ENCODE peak calls at places on chromosome 1, in ten cellular contexts. L is brain pericyte; D is GM23248; E is activated CD4-positive, alpha-beta T cell treated with anti-CD3 and anti-CD28 coated beads, Interleukin-2, amount 50 U/mL, for 48 hours; F is heart right ventricle; W is activated CD8-positive, alpha-beta T cell treated with anti-CD3 and anti-CD28 coated beads, Interleukin-2, amount 10 ng/mL, durations not matched to agents 7 days and 5 days; A is stimulated activated CD8-positive, alpha-beta memory T cell treated with anti-CD3 and anti-CD28 coated beads, Interleukin-4, amount 100 ng/mL, for 4 hours; I is neuronal stem cell; M is NCI-H1417; Q is activated T-helper 2 cell treated with anti-CD3 and anti-CD28 coated beads, Interferon-gamma antibody, Interleukin-2, Interleukin-4, amounts not matched to agents 10 μg/mL and 5 μg/mL and 100 μg/mL, durations not matched to agents 14 hours and 24 hours and 36 hours. R is an unnamed sample.

GRCh38 chr1:25958475-25958874 is 39.4 kb downstream of the PAFAH2 start:
- DNase-seq in L (no peak), D (peak; percentile 93), E (no peak), F (no peak), W (no peak), A (no peak), I (no peak), M (no peak), Q (no peak), R (no peak)

GRCh38 chr1:15167386-15167785 is 13.8 kb downstream of the TMEM51 start:
- DNase-seq in L (no peak), D (no peak), E (no peak), F (no peak), W (no peak), A (no peak), I (no peak), M (no peak), Q (no peak), R (no peak)

GRCh38 chr1:54153548-54154439 is 994 bp upstream of the CDCP2 start:
- DNase-seq in L (no peak), D (peak; percentile 89), E (no peak), F (peak; percentile 31), W (no peak), A (no peak), I (no peak), M (no peak), Q (no peak), R (no peak)

GRCh38 chr1:207993477-207994445 is 82.8 kb upstream of the CD34 start:
- DNase-seq in L (no peak), D (peak; percentile 40), E (no peak), F (no peak), W (no peak), A (no peak), I (peak; percentile 23), M (no peak), Q (no peak), R (no peak)

GRCh38 chr1:117534995-117535467 is 70.8 kb upstream of the TENT5C start:
- DNase-seq in L (peak; percentile 12), D (peak; percentile 87), E (peak; percentile 38), F (no peak), W (peak; percentile 47), A (no peak), I (peak; percentile 53), M (peak; percentile 72), Q (peak; percentile 25), R (peak; percentile 46)

GRCh38 chr1:43274125-43274803 is 4.5 kb downstream of the TMEM125 start:
- DNase-seq in L (no peak), D (peak; percentile 54), E (peak; percentile 40), F (no peak), W (peak; percentile 75), A (no peak), I (no peak), M (peak; percentile 35), Q (peak; percentile 39), R (no peak)

GRCh38 chr1:76278711-76279386 is 204.3 kb downstream of the ST6GALNAC3 start:
- DNase-seq in L (no peak), D (no peak), E (no peak), F (no peak), W (no peak), A (no peak), I (no peak), M (no peak), Q (no peak), R (no peak)

GRCh38 chr1:154803203-154803920 is 66.7 kb downstream of the KCNN3 start:
- DNase-seq in L (no peak), D (no peak), E (no peak), F (no peak), W (no peak), A (no peak), I (no peak), M (peak; percentile 58), Q (no peak), R (no peak)

GRCh38 chr1:86504130-86504479 is 35.4 kb downstream of the CLCA1 start:
- DNase-seq in L (no peak), D (no peak), E (no peak), F (no peak), W (no peak), A (no peak), I (no peak), M (no peak), Q (no peak), R (no peak)

GRCh38 chr1:203888807-203889251 is 27.4 kb downstream of the SNRPE start:
- DNase-seq in L (no peak), D (peak; percentile 78), E (no peak), F (no peak), W (no peak), A (no peak), I (no peak), M (no peak), Q (no peak), R (no peak)

GRCh38 chr1:152109998-152110294 is 5.3 kb downstream of the TCHH start:
- DNase-seq in L (no peak), D (no peak), E (no peak), F (no peak), W (no peak), A (no peak), I (no peak), M (no peak), Q (no peak), R (no peak)

GRCh38 chr1:198967566-198967965 is 328.7 kb downstream of the PTPRC start:
- DNase-seq in L (no peak), D (no peak), E (no peak), F (no peak), W (no peak), A (no peak), I (no peak), M (peak; percentile 21), Q (no peak), R (no peak)

GRCh38 chr1:9807541-9807940 is 16.2 kb downstream of the CLSTN1 start:
- DNase-seq in L (no peak), D (no peak), E (no peak), F (no peak), W (no peak), A (no peak), I (no peak), M (no peak), Q (no peak), R (no peak)

GRCh38 chr1:64229307-64229706 is 25.9 kb downstream of the UBE2U start:
- DNase-seq in L (no peak), D (no peak), E (no peak), F (no peak), W (no peak), A (no peak), I (no peak), M (peak; percentile 36), Q (no peak), R (no peak)

GRCh38 chr1:206070627-206071304 is 17.8 kb downstream of the RHEX start:
- DNase-seq in L (no peak), D (no peak), E (no peak), F (no peak), W (no peak), A (no peak), I (no peak), M (no peak), Q (no peak), R (no peak)

GRCh38 chr1:71014110-71014509 is 33.5 kb downstream of the PTGER3 start:
- DNase-seq in L (no peak), D (peak; percentile 32), E (no peak), F (no peak), W (no peak), A (no peak), I (no peak), M (no peak), Q (no peak), R (no peak)

GRCh38 chr1:66575739-66576138 is 41.8 kb downstream of the SGIP1 start:
- DNase-seq in L (peak; percentile 78), D (peak; percentile 67), E (no peak), F (no peak), W (no peak), A (no peak), I (no peak), M (peak; percentile 28), Q (no peak), R (no peak)

GRCh38 chr1:62178372-62178771 is 16.3 kb upstream of the L1TD1 start:
- DNase-seq in L (no peak), D (no peak), E (no peak), F (no peak), W (no peak), A (no peak), I (no peak), M (peak; percentile 21), Q (no peak), R (no peak)

GRCh38 chr1:10773851-10774614 is 22.4 kb downstream of the CASZ1 start:
- DNase-seq in L (no peak), D (no peak), E (no peak), F (no peak), W (no peak), A (no peak), I (no peak), M (no peak), Q (no peak), R (no peak)

GRCh38 chr1:109828756-109829505 is 65.2 kb upstream of the EPS8L3 start:
- DNase-seq in L (no peak), D (no peak), E (no peak), F (no peak), W (no peak), A (no peak), I (no peak), M (no peak), Q (no peak), R (no peak)

GRCh38 chr1:24786191-24786590 is 40.9 kb downstream of the CLIC4 start:
- DNase-seq in L (no peak), D (peak; percentile 66), E (no peak), F (no peak), W (no peak), A (no peak), I (no peak), M (no peak), Q (no peak), R (no peak)

GRCh38 chr1:194167956-194168355 is 981.5 kb upstream of the B3GALT2 start:
- DNase-seq in L (no peak), D (no peak), E (no peak), F (no peak), W (no peak), A (no peak), I (no peak), M (no peak), Q (no peak), R (no peak)